ENCODE peak calls at places on chromosomes 13 and 19, in four cellular contexts. One of them, this sample, is unnamed.

GRCh38 chr19:54203151-54203611 is 2.5 kb downstream of the RPS9 start:
- DNase-seq in K562: no peak
- DNase-seq in HepG2: peak
- DNase-seq in H1: no peak
- DNase-seq in this sample: no peak

GRCh38 chr19:51664131-51664530 is 17.5 kb upstream of the SIGLEC14 start:
- DNase-seq in K562: no peak
- DNase-seq in HepG2: no peak
- DNase-seq in H1: no peak
- DNase-seq in this sample: no peak

GRCh38 chr19:34504273-34504808 is 22.8 kb downstream of the WTIP start:
- DNase-seq in HepG2: no peak
- DNase-seq in K562: no peak
- DNase-seq in H1: no peak
- DNase-seq in this sample: no peak

GRCh38 chr19:51321799-51322198 is 10.4 kb downstream of the IGLON5 start:
- DNase-seq in H1: no peak
- DNase-seq in K562: no peak
- DNase-seq in HepG2: no peak
- DNase-seq in this sample: no peak

GRCh38 chr13:95176611-95177259 is 124.5 kb downstream of the ABCC4 start:
- DNase-seq in K562: no peak
- DNase-seq in HepG2: no peak
- DNase-seq in H1: no peak
- DNase-seq in this sample: no peak

GRCh38 chr19:43464089-43464775 is 1.2 kb downstream of the LYPD3 start:
- DNase-seq in H1: peak
- DNase-seq in K562: peak
- DNase-seq in HepG2: no peak
- DNase-seq in this sample: no peak

GRCh38 chr13:32428581-32429072 is 697 bp upstream of the N4BP2L1 start:
- DNase-seq in HepG2: no peak
- DNase-seq in H1: no peak
- DNase-seq in K562: no peak
- DNase-seq in this sample: no peak

GRCh38 chr19:9741476-9742171 is 26.9 kb downstream of the ZNF846 start:
- DNase-seq in HepG2: no peak
- DNase-seq in H1: no peak
- DNase-seq in K562: no peak
- DNase-seq in this sample: no peak

GRCh38 chr19:31448221-31448657 is 99.0 kb upstream of the TSHZ3 start:
- DNase-seq in K562: no peak
- DNase-seq in H1: no peak
- DNase-seq in HepG2: no peak
- DNase-seq in this sample: peak

GRCh38 chr19:29535984-29536508 is 10.3 kb downstream of the VSTM2B start:
- DNase-seq in HepG2: no peak
- DNase-seq in K562: no peak
- DNase-seq in H1: peak
- DNase-seq in this sample: no peak

GRCh38 chr19:56273563-56274117 is 1.1 kb downstream of the EDDM13 start:
- DNase-seq in HepG2: no peak
- DNase-seq in H1: no peak
- DNase-seq in K562: no peak
- DNase-seq in this sample: no peak

GRCh38 chr13:70310720-70311119 is 202.5 kb upstream of the KLHL1 start:
- DNase-seq in K562: peak
- DNase-seq in HepG2: peak
- DNase-seq in H1: no peak
- DNase-seq in this sample: no peak

GRCh38 chr13:50198508-50198907 is 183.3 kb downstream of the KCNRG start:
- DNase-seq in HepG2: no peak
- DNase-seq in H1: no peak
- DNase-seq in K562: peak
- DNase-seq in this sample: no peak

GRCh38 chr19:2763687-2764086 is 19.4 kb downstream of the SGTA start:
- DNase-seq in HepG2: no peak
- DNase-seq in K562: no peak
- DNase-seq in H1: no peak
- DNase-seq in this sample: no peak

GRCh38 chr19:49468199-49468598 is 5.8 kb upstream of the FLT3LG start:
- DNase-seq in K562: no peak
- DNase-seq in HepG2: no peak
- DNase-seq in H1: no peak
- DNase-seq in this sample: no peak

GRCh38 chr19:38405276-38405675 is 2.4 kb downstream of the FAM98C start:
- DNase-seq in HepG2: no peak
- DNase-seq in H1: no peak
- DNase-seq in K562: no peak
- DNase-seq in this sample: no peak

GRCh38 chr13:107192289-107192688 is 624.4 kb upstream of the ARGLU1 start:
- DNase-seq in K562: no peak
- DNase-seq in H1: no peak
- DNase-seq in HepG2: peak
- DNase-seq in this sample: no peak

GRCh38 chr19:42426643-42427042 is 545 bp downstream of the LIPE start:
- DNase-seq in HepG2: no peak
- DNase-seq in H1: no peak
- DNase-seq in K562: no peak
- DNase-seq in this sample: no peak

GRCh38 chr19:44694184-44694579 is 4.8 kb upstream of the CEACAM16 start:
- DNase-seq in HepG2: no peak
- DNase-seq in K562: peak
- DNase-seq in H1: no peak
- DNase-seq in this sample: no peak

GRCh38 chr13:33172400-33172799 is 113.2 kb downstream of the STARD13 start:
- DNase-seq in K562: no peak
- DNase-seq in H1: no peak
- DNase-seq in HepG2: no peak
- DNase-seq in this sample: no peak

GRCh38 chr13:101869553-101869952 is 417.1 kb downstream of the ITGBL1 start:
- DNase-seq in HepG2: no peak
- DNase-seq in H1: no peak
- DNase-seq in K562: no peak
- DNase-seq in this sample: no peak

GRCh38 chr19:17779281-17779930 is 15.5 kb upstream of the B3GNT3 start:
- DNase-seq in H1: peak
- DNase-seq in K562: peak
- DNase-seq in HepG2: no peak
- DNase-seq in this sample: peak

GRCh38 chr19:40398417-40399056 is 8.6 kb upstream of the HIPK4 start:
- DNase-seq in H1: peak
- DNase-seq in HepG2: no peak
- DNase-seq in K562: peak
- DNase-seq in this sample: peak

GRCh38 chr19:41533691-41534090 is 42.3 kb upstream of the CEACAM21 start:
- DNase-seq in K562: no peak
- DNase-seq in HepG2: no peak
- DNase-seq in H1: no peak
- DNase-seq in this sample: no peak

GRCh38 chr19:4081441-4082129 is 14.9 kb upstream of the ZBTB7A start:
- DNase-seq in H1: no peak
- DNase-seq in HepG2: no peak
- DNase-seq in K562: peak
- DNase-seq in this sample: peak

GRCh38 chr13:91609353-91609752 is 210.9 kb downstream of the GPC5 start:
- DNase-seq in H1: no peak
- DNase-seq in HepG2: no peak
- DNase-seq in K562: no peak
- DNase-seq in this sample: no peak

GRCh38 chr19:14035706-14036105 is 4.1 kb downstream of the IL27RA start:
- DNase-seq in H1: no peak
- DNase-seq in HepG2: no peak
- DNase-seq in K562: no peak
- DNase-seq in this sample: no peak

GRCh38 chr13:112057736-112058518 is 9.0 kb upstream of the SOX1 start:
- DNase-seq in K562: peak
- DNase-seq in H1: peak
- DNase-seq in HepG2: no peak
- DNase-seq in this sample: no peak

GRCh38 chr13:66845393-66845792 is 384.7 kb downstream of the PCDH9 start:
- DNase-seq in K562: no peak
- DNase-seq in H1: no peak
- DNase-seq in HepG2: no peak
- DNase-seq in this sample: no peak

GRCh38 chr19:3184847-3185481 is 766 bp upstream of the NCLN start:
- DNase-seq in H1: no peak
- DNase-seq in HepG2: no peak
- DNase-seq in K562: peak
- DNase-seq in this sample: peak

GRCh38 chr19:2207991-2208860 is 27.9 kb downstream of the PLEKHJ1 start:
- DNase-seq in H1: peak
- DNase-seq in HepG2: no peak
- DNase-seq in K562: peak
- DNase-seq in this sample: peak

GRCh38 chr19:7489609-7490044 is 792 bp upstream of the PEX11G start:
- DNase-seq in H1: no peak
- DNase-seq in K562: peak
- DNase-seq in HepG2: no peak
- DNase-seq in this sample: no peak

GRCh38 chr19:35310331-35310730 is 18.4 kb downstream of the MAG start:
- DNase-seq in HepG2: no peak
- DNase-seq in K562: no peak
- DNase-seq in H1: no peak
- DNase-seq in this sample: no peak

GRCh38 chr13:21948781-21949474 is 278.1 kb downstream of the FGF9 start:
- DNase-seq in HepG2: no peak
- DNase-seq in K562: no peak
- DNase-seq in H1: no peak
- DNase-seq in this sample: no peak

DNA sequence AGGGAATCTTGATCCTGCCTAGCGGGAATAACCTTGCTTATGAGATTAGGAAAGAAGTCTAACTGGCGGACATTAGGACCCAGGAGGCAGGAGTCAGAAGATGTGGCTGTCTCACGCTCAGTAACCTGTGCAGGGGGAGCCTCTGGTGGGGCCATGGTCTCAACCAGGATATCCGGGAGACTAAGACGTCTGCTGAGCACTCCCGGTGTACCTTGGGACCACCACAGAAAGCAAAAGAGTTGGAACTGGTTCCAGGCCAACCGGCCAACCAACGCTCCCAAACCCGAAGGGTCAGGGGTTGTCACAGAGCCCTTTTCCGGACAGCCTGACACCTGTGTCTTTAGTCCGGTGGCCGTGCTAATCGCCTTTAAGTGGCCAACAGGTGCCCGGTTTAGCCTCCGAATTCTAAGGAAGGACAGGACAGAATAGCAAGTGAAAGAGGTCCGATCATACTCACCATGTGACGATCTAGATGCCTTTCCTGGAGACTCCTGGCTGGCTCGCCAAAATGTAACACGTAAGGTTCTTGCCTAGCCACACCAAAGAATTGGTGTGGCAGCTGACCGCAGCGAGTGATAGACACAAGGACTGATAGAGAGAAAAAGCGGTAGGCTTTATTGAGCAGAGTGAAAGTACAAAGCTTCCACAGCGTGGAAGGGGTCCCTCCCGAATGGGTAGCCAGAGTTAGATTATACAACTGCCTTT is 103.9 kb upstream of the DIAPH3 start:
- DNase-seq in H1: peak
- DNase-seq in K562: peak
- DNase-seq in HepG2: no peak
- DNase-seq in this sample: no peak
- TF ChIP-seq PHF8 in H1: no peak
- TF ChIP-seq PHF8 in K562: no peak
- TF ChIP-seq PHF8 in HepG2: no peak
- TF ChIP-seq PHF8 in this sample: no peak

DNA sequence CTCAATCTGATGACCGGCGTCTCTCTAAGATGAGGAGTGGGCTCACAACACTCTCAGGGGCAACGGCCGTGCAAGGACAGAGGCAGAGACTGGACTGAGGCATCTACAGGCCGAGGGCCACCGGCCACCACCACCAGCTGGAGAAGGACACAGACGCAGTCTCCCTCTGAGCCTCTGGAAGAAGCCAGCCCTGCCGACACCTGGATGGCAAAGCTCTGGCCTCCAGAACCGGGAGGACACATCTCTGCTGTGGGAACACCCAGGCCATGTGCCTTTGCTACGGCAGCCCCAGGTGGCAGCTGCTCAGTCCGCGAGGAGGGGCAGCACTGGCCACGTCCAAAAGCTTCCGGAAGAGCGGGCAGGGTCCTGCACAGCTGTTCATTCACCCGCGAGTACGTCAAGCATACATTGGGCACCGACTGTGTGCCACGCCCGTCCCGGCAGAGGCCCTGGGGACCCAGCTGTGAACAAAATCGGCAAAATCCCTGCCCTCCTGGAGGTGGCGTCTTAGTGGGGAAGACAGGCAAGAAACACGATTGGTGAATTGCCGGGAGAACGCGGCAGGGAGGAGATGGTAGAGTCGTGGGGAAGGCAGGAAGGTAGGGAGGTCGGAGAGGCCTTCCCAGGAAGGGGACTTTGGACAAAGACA is 17.1 kb downstream of the C2CD4C start:
- DNase-seq in K562: no peak
- DNase-seq in HepG2: no peak
- DNase-seq in H1: no peak
- DNase-seq in this sample: no peak
- TF ChIP-seq KDM1A in K562: no peak
- TF ChIP-seq KDM1A in HepG2: no peak
- TF ChIP-seq KDM1A in H1: no peak
- TF ChIP-seq KDM1A in this sample: no peak

GRCh38 chr13:89930861-89931260 is 1416.6 kb upstream of the MIR17HG start:
- DNase-seq in H1: no peak
- DNase-seq in K562: no peak
- DNase-seq in HepG2: no peak
- DNase-seq in this sample: no peak
- TF ChIP-seq MAFK in H1: no peak
- TF ChIP-seq MAFK in K562: no peak
- TF ChIP-seq MAFK in HepG2: no peak
- TF ChIP-seq MAFK in this sample: no peak

GRCh38 chr19:11265785-11266236 is 3.5 kb upstream of the DOCK6 start:
- DNase-seq in H1: no peak
- DNase-seq in K562: no peak
- DNase-seq in HepG2: peak
- DNase-seq in this sample: peak
- TF ChIP-seq PHF8 in H1: no peak
- TF ChIP-seq PHF8 in K562: no peak
- TF ChIP-seq PHF8 in HepG2: peak
- TF ChIP-seq PHF8 in this sample: no peak

DNA sequence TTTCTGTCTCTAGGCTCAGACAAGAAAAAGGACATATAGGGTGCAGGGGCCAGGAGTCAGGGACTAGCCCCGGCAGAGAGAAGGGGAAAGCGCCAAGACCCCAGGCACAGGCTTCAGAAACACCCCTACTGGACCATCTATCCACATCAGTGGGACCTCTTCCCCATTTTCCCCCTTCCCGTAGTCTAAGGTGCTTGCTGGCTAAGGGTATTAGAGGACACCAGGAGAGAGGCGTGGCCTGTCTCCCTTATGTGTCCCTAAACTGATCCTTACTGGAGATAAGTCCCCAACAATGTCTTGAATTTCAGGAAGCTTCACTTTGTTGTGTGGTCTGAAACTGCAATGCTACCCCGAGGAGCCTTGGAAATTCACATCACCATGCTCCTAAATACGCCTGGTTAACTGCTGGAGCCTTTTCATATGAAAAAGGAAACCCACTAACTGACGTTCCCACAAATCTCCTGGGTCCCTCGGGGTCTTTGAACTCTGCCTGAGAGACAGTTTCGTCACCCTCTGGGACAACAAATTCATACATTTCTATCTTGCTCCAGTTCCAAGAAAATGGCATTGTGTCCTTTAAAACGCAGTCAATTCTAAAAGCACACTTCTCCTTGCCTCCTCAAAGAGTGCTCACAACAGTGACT is 197.7 kb downstream of the COL4A1 start:
- DNase-seq in K562: no peak
- DNase-seq in HepG2: no peak
- DNase-seq in H1: no peak
- DNase-seq in this sample: no peak
- TF ChIP-seq KDM1A in K562: no peak
- TF ChIP-seq KDM1A in HepG2: no peak
- TF ChIP-seq KDM1A in H1: no peak
- TF ChIP-seq KDM1A in this sample: no peak

This sample was measured in A549.